ENCODE peak calls at places on chromosomes 5 and 9, in four cellular contexts. V, A, P and O are unnamed samples. For H3K4me1, the result is how much of the 10 kb centered on the place peaks cover.

GRCh38 chr9:132062768-132063167 is 16.9 kb downstream of the MED27 start:
- DNase-seq in V (no peak), A (no peak), P (no peak), O (no peak)

GRCh38 chr5:99614888-99615287 is 686.1 kb upstream of the CHD1 start:
- DNase-seq in V (no peak), A (no peak), P (no peak), O (no peak)

GRCh38 chr5:9067129-9067528 is 478.7 kb downstream of the SEMA5A start:
- DNase-seq in V (no peak), A (no peak), P (no peak), O (no peak)

GRCh38 chr5:14270212-14270702 is 127.1 kb downstream of the TRIO start:
- DNase-seq in V (peak), A (peak), P (peak), O (peak)

GRCh38 chr9:113920872-113921271 is 44.8 kb downstream of the ZNF618 start:
- DNase-seq in V (no peak), A (no peak), P (no peak), O (no peak)

GRCh38 chr5:147534172-147534951 is 24.5 kb upstream of the DPYSL3 start:
- DNase-seq in V (no peak), A (no peak), P (no peak), O (no peak)

GRCh38 chr5:82605441-82605973 is 327.4 kb upstream of the RPS23 start:
- DNase-seq in V (no peak), A (no peak), P (no peak), O (no peak)

GRCh38 chr9:11011696-11012095 is 398.9 kb upstream of the PTPRD start:
- DNase-seq in V (no peak), A (no peak), P (no peak), O (no peak)

GRCh38 chr9:97919217-97919813 is 3.0 kb downstream of the TRMO start:
- DNase-seq in V (no peak), A (no peak), P (no peak), O (no peak)

GRCh38 chr9:117945286-117945685 is 241.1 kb downstream of the TLR4 start:
- DNase-seq in V (no peak), A (no peak), P (no peak), O (no peak)

GRCh38 chr5:122237906-122238305 is 74.1 kb upstream of the SNCAIP start:
- DNase-seq in V (no peak), A (no peak), P (no peak), O (no peak)

GRCh38 chr5:106875591-106876297 is 795.0 kb downstream of the EFNA5 start:
- DNase-seq in V (peak), A (peak), P (peak), O (peak)

GRCh38 chr5:116557669-116558271 is 16.9 kb downstream of the SEMA6A start:
- DNase-seq in V (no peak), A (peak), P (peak), O (peak)

GRCh38 chr9:95399261-95399660 is 81.8 kb upstream of the FANCC start:
- DNase-seq in V (no peak), A (no peak), P (no peak), O (no peak)

GRCh38 chr9:89915187-89915586 is 310.4 kb downstream of the GADD45G start:
- DNase-seq in V (no peak), A (no peak), P (no peak), O (no peak)

GRCh38 chr5:103918668-103919367 is 356.2 kb upstream of the NUDT12 start:
- DNase-seq in V (no peak), A (no peak), P (peak), O (peak)

GRCh38 chr9:124286292-124286931 is 28.7 kb downstream of the NEK6 start:
- DNase-seq in V (no peak), A (peak), P (no peak), O (no peak)

GRCh38 chr5:172334196-172334595 is 50.6 kb upstream of the UBTD2 start:
- DNase-seq in V (peak), A (peak), P (no peak), O (peak)

GRCh38 chr5:80339116-80339515 is 19.3 kb downstream of the SPZ1 start:
- DNase-seq in V (no peak), A (no peak), P (no peak), O (no peak)

GRCh38 chr5:12934722-12935121 is 1009.8 kb downstream of the DNAH5 start:
- DNase-seq in V (no peak), A (no peak), P (no peak), O (no peak)

GRCh38 chr5:56981906-56982305 is 30.0 kb upstream of the MIER3 start:
- DNase-seq in V (no peak), A (no peak), P (no peak), O (no peak)

GRCh38 chr9:99489043-99489378 is 266.9 kb downstream of the SEC61B start:
- DNase-seq in V (no peak), A (no peak), P (no peak), O (no peak)

GRCh38 chr5:87877495-87877894 is 391.1 kb downstream of the TMEM161B start:
- DNase-seq in V (no peak), A (no peak), P (peak), O (no peak)

GRCh38 chr9:115681599-115681998 is 472.0 kb upstream of the PAPPA start:
- DNase-seq in V (no peak), A (no peak), P (no peak), O (no peak)

GRCh38 chr9:100587375-100587774 is 9.5 kb downstream of the CAVIN4 start:
- DNase-seq in V (no peak), A (no peak), P (no peak), O (no peak)

GRCh38 chr5:136094189-136094912 is 38.3 kb upstream of the SMAD5 start:
- DNase-seq in V (no peak), A (no peak), P (no peak), O (no peak)

GRCh38 chr9:109463924-109464625 is 34.0 kb downstream of the PTPN3 start:
- DNase-seq in V (no peak), A (no peak), P (no peak), O (no peak)

GRCh38 chr9:102832814-102833213 is 162.3 kb upstream of the CYLC2 start:
- DNase-seq in V (no peak), A (no peak), P (no peak), O (no peak)

GRCh38 chr5:150082889-150083288 is 3.5 kb downstream of the CSF1R start:
- DNase-seq in V (no peak), A (no peak), P (no peak), O (peak)

GRCh38 chr5:150081541-150082283 is 4.6 kb downstream of the CSF1R start:
- DNase-seq in V (no peak), A (peak), P (peak), O (peak)

GRCh38 chr5:150082364-150082763 is 4.0 kb downstream of the CSF1R start:
- DNase-seq in V (no peak), A (no peak), P (no peak), O (peak)

GRCh38 chr5:150085950-150086715 is at the start of gene CSF1R:
- DNase-seq in V (no peak), A (no peak), P (no peak), O (peak)

GRCh38 chr5:150085191-150085912 is 1.0 kb downstream of the CSF1R start:
- DNase-seq in V (no peak), A (no peak), P (no peak), O (no peak)
- H3K4me1 ChIP-seq in V (under half), A (under half), P (under half), O (under half)

DNA sequence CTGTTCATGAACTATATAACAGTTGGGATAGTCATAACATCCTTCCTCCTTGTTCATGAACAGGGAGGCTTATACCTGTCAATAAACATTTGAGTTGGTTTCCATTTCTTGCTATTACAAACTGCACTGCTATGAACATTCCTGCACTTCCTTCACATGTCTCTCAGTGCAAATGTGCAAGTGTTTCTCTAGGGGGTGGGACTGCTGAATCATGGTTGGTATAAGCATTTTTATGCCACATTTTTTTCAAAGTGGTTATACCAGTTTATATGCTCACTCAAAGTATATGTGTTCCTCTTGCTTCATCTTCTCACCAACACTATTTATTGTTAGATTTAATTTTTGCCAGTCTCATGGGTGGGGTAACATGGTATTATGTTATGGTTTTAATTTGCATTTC is 25.8 kb upstream of the TPD52L3 start:
- DNase-seq in V (no peak), A (no peak), P (no peak), O (no peak)
- H3K4me1 ChIP-seq in V (under half), A (under half), P (under half), O (under half)

DNA sequence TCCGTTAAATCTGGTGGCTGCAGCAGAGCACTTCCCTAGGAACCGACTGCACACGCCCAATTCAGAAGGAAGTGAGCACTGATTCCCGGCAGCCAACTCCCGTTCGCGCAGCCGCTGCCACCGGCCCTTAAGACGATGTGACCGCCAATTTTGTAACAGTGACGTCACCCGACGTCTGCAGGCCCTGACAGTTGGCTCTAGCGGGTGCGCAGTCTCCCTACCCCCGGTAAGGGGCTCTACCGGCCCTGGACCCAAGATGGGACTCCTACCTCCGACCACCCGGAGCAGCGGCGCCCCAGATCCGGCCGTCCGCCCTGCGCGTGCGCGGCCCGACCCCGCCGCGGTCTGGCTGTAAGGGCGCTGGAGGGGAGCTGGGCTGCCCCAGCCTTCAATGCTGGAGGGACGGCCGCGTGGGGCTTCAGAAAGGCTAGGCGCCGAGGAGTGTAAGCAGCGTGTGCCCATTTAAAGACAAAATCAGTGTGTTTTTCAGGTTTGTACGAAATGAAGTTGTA is 19.1 kb downstream of the DNAJA1 start:
- DNase-seq in V (peak), A (no peak), P (peak), O (peak)
- H3K4me1 ChIP-seq in V (under half), A (under half), P (under half), O (under half)

GRCh38 chr5:6410421-6410820 is 32.1 kb upstream of the MED10 start:
- DNase-seq in V (no peak), A (no peak), P (no peak), O (peak)
- H3K4me1 ChIP-seq in V (under half), A (under half), P (under half), O (under half)

GRCh38 chr9:128891354-128892222 is 9.7 kb downstream of the LRRC8A start:
- DNase-seq in V (no peak), A (no peak), P (no peak), O (peak)
- H3K4me1 ChIP-seq in V (under half), A (under half), P (under half), O (under half)

GRCh38 chr9:84699897-84700395 is 30.4 kb downstream of the NTRK2 start:
- DNase-seq in V (no peak), A (no peak), P (no peak), O (no peak)

GRCh38 chr9:84702469-84702868 is 32.9 kb downstream of the NTRK2 start:
- DNase-seq in V (no peak), A (no peak), P (no peak), O (no peak)

GRCh38 chr9:84701801-84702200 is 32.3 kb downstream of the NTRK2 start:
- DNase-seq in V (no peak), A (no peak), P (no peak), O (no peak)

GRCh38 chr9:84705128-84705527 is 35.6 kb downstream of the NTRK2 start:
- DNase-seq in V (no peak), A (no peak), P (peak), O (peak)

DNA sequence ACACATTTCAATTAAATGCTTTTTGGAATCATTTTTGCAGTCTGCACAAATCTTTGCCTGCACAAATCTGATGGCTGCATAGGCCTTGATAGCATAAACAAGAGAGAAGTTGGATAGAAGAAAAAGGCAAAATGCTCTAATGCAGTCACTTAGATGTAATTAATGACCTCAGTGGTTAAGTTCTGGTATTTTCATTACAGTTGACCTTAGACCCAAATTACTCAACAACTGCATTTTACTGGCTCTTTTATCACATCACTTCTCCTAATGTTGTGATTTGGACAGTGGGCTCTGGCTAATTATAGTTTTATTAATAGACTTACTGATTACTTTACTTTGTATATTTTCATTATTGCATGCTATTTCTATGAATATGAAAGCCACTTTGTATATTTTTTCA is 34.3 kb downstream of the NTRK2 start:
- DNase-seq in V (no peak), A (no peak), P (no peak), O (no peak)
- H3K4me1 ChIP-seq in V (under half), A (under half), P (under half), O (under half)

DNA sequence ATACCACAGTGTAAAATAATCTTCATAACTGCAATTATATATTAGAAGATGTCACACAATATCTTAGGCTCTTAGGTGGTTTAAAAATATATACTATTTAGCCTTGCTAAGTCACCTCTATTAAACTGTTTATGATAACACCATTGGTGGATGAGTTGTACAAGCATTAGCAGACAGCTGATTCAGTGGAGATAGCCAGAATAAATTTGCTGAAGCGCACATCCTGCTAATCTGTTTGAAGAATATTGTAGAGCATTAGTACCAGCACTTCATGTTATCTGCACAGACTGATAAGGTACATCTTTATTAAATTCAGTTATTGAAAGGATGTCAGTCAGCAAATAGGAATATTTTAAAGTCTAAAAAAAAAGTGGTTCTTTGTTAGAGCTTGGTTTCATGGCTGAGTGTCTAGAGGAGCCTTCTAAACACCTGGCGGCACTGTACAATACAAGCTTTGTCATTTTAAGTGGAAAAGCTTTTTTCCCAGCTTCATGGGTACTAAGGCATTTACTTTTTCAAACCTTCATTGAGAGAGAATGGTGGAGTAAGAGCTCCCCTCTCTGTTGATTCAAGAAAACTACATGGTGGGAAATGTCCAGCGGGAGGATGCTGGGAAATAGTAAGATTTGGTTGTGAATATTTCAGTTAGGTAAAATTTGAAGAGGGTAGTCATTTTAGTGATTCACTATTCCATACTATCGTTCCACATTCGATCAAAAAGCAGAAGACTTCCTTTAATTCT is 275.1 kb downstream of the SLF1 start:
- DNase-seq in V (peak), A (peak), P (peak), O (no peak)
- H3K4me1 ChIP-seq in V (under half), A (under half), P (under half), O (under half)

GRCh38 chr9:2816476-2817141 is 27.3 kb downstream of the PUM3 start:
- DNase-seq in V (no peak), A (no peak), P (no peak), O (peak)

GRCh38 chr9:2821855-2822254 is 22.0 kb downstream of the PUM3 start:
- DNase-seq in V (no peak), A (no peak), P (no peak), O (no peak)

GRCh38 chr9:2817987-2818386 is 25.9 kb downstream of the PUM3 start:
- DNase-seq in V (no peak), A (no peak), P (no peak), O (no peak)

GRCh38 chr9:2818486-2819121 is 25.3 kb downstream of the PUM3 start:
- DNase-seq in V (no peak), A (no peak), P (no peak), O (no peak)

DNA sequence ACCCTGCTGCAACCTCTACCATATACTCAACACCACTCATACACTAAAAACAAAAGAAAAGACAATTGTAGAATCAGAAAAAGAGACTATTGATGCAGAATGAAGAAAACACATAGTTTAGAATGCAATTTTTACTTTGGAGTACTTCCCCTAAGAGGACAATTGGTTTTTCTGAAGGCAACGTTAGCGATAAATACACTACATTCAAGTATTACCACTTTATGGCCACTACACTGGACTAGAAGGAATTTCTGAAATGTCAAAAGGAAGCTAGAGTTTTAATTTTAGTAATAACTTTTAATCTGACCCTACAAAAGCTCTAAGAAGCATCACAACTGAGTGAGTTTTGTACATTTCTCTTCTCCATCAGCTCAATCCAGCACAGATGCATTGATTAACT is 24.7 kb downstream of the PUM3 start:
- DNase-seq in V (no peak), A (no peak), P (no peak), O (no peak)
- H3K4me1 ChIP-seq in V (under half), A (under half), P (under half), O (under half)

DNA sequence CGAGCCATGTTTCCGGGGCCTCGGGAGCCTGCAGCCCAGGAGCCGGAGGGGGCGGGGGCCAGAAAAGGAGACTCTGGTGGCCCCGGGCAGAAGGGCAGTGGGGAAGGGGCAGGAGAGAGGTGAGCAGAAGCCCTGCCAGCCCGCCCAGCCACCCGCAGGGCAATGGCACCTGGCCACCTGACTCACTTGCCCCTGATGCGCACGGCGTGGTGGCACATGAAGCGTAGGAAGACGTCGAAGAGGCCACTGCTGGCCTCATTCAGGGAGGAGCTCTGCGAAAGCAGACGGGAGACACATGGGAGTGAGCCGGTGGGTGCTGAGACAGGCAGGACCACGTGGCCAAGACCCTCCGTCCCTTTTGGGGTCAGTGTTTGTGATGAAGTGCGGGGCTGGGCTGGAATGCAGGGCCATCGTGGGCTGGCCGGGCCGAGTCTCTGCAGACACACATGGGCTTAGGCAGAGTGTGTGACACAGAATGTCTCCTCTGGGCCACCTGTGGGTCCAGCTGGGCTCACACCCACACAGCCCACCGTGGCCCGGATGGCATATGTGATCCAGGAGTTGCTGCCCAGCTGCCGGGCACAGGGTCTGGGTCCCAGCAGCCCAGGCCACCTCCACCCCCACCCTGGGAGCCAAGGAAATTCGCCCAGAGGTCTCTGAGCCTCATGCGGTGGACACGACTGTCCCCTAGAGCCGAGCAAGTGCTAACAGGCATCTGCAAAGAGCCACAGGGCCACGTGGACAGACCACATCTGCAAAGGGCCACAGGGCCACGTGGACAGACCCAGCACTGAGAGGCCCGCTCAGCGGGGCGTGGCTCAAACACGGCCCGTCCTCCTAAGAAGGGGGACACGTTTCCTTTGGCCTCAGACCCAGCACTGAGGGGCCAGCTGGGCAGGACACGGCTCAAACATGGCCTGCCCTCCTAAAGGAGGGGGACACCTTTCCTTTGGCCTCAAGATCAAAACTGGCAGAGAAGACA is 23.6 kb downstream of the TERT start:
- DNase-seq in V (no peak), A (no peak), P (no peak), O (no peak)
- H3K4me1 ChIP-seq in V (under half), A (under half), P (under half), O (under half)

DNA sequence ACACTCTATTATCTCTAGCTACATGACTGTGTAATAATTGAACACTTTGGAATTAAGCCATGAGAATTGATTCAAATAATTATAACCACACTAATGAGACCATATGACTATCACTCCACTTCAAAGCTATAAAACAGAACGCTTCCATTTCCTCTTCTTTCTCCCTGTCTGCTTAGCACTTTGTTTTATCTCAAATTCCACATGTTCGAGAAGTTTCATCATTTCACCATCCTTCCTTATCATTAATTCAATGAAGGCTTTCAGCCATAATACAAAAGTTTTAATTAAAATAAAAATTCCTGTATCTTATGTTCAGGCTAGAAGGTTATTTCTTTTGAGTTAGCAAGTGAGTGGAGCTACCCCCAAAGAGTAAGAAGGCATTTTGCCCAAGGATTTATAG is 7.4 kb upstream of the DCTN4 start:
- DNase-seq in V (no peak), A (no peak), P (no peak), O (no peak)
- H3K4me1 ChIP-seq in V (under half), A (under half), P (under half), O (under half)